ENCODE peak calls at places on chromosomes 13 and 19, in six cellular contexts. S is AG09309, D is mucosa of descending colon, U is heart right ventricle, I is fibroblast of villous mesenchyme, F is pancreas. H is an unnamed sample.

GRCh38 chr13:76992548-76993001 is 694 bp downstream of the CLN5 start:
- DNase-seq in S (no peak), D (peak; percentile 65), U (peak; percentile 16), I (peak; percentile 25), F (peak; percentile 29), H (peak; percentile 27)

GRCh38 chr13:114109646-114110045 is 22.8 kb downstream of the RASA3 start:
- DNase-seq in S (no peak), D (peak; percentile 62), U (no peak), I (peak; percentile 55), F (peak; percentile 41), H (no peak)

GRCh38 chr19:51016798-51017683 is 2.5 kb downstream of the KLK10 start:
- DNase-seq in S (no peak), D (peak; percentile 69), U (peak; percentile 23), I (peak; percentile 8), F (peak; percentile 44), H (peak; percentile 57)

GRCh38 chr19:13681509-13681908 is 82.8 kb upstream of the MRI1 start:
- DNase-seq in S (peak; percentile 8), D (no peak), U (no peak), I (no peak), F (no peak), H (no peak)

GRCh38 chr19:14502334-14503092 is 6.6 kb upstream of the GIPC1 start:
- DNase-seq in S (no peak), D (no peak), U (no peak), I (peak; percentile 44), F (no peak), H (peak; percentile 43)

GRCh38 chr19:49450405-49450804 is 1.2 kb downstream of the PIH1D1 start:
- DNase-seq in S (no peak), D (no peak), U (no peak), I (no peak), F (no peak), H (no peak)

GRCh38 chr13:77898097-77898496 is 20.5 kb downstream of the EDNRB start:
- DNase-seq in S (no peak), D (no peak), U (no peak), I (peak; percentile 64), F (no peak), H (peak; percentile 78)

GRCh38 chr19:51471527-51471926 is 6.8 kb upstream of the CEACAM18 start:
- DNase-seq in S (no peak), D (no peak), U (no peak), I (no peak), F (no peak), H (peak; percentile 7)

GRCh38 chr19:30453768-30454167 is 81.6 kb downstream of the ZNF536 start:
- DNase-seq in S (no peak), D (no peak), U (no peak), I (no peak), F (no peak), H (no peak)

GRCh38 chr19:15479391-15480345 is at the start of gene PGLYRP2:
- DNase-seq in S (no peak), D (no peak), U (no peak), I (no peak), F (no peak), H (peak; percentile 14)

GRCh38 chr13:30895773-30896172 is 10.3 kb upstream of the MEDAG start:
- DNase-seq in S (peak; percentile 74), D (no peak), U (no peak), I (peak; percentile 92), F (no peak), H (peak; percentile 97)

GRCh38 chr13:87393358-87393757 is 277.8 kb upstream of the SLITRK5 start:
- DNase-seq in S (no peak), D (no peak), U (no peak), I (no peak), F (no peak), H (no peak)

GRCh38 chr13:50124536-50125305 is 109.5 kb downstream of the KCNRG start:
- DNase-seq in S (no peak), D (peak; percentile 99), U (peak; percentile 97), I (peak; percentile 63), F (peak; percentile 98), H (peak; percentile 57)

GRCh38 chr19:14432817-14433453 is at the start of gene PKN1:
- DNase-seq in S (no peak), D (peak; percentile 70), U (peak; percentile 68), I (peak; percentile 23), F (peak; percentile 75), H (peak; percentile 28)

GRCh38 chr13:23673354-23673753 is 103.1 kb downstream of the TNFRSF19 start:
- DNase-seq in S (peak; percentile 82), D (no peak), U (peak; percentile 49), I (peak; percentile 87), F (no peak), H (peak; percentile 84)

GRCh38 chr13:42369071-42369795 is 97.3 kb downstream of the AKAP11 start:
- DNase-seq in S (no peak), D (no peak), U (no peak), I (no peak), F (no peak), H (no peak)

GRCh38 chr13:42370229-42370628 is 98.3 kb downstream of the AKAP11 start:
- DNase-seq in S (no peak), D (no peak), U (no peak), I (no peak), F (no peak), H (no peak)

GRCh38 chr13:42364613-42365000 is 92.7 kb downstream of the AKAP11 start:
- DNase-seq in S (no peak), D (no peak), U (no peak), I (no peak), F (no peak), H (peak; percentile 6)

GRCh38 chr13:42363941-42364612 is 92.1 kb downstream of the AKAP11 start:
- DNase-seq in S (no peak), D (no peak), U (no peak), I (peak; percentile 12), F (no peak), H (peak; percentile 40)

GRCh38 chr13:42367836-42368235 is 95.9 kb downstream of the AKAP11 start:
- DNase-seq in S (no peak), D (no peak), U (no peak), I (peak; percentile 74), F (no peak), H (peak; percentile 13)
- H3K4me3 ChIP-seq in S (no peak overlapping the region), D (no peak overlapping the region), U (no peak overlapping the region), I (no peak overlapping the region), F (no peak overlapping the region), H (no peak overlapping the region)

DNA sequence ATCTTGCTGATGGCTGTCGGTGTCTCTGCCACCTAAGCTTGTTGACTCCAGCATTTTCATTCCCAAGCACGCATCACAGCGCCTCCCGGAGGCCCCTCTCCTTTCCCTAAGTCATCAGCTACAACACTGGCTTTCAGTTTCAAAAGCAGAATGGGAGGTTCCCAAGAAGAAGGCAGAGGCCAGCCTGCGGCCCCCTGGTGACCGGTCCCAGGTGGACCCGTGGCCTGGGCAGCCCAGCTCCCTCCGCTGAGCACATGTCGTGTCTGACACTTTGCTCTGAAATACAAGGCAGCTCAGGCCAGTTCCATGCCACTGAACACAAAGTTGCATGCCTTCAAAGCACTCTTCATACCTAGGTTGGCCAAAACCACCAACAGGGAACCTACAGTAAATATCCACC is 8.5 kb downstream of the MLLT1 start:
- DNase-seq in S (no peak), D (no peak), U (no peak), I (peak; percentile 74), F (no peak), H (peak; percentile 64)
- TF ChIP-seq CTCF in S (peak; percentile 41), D (no peak), U (peak; percentile 25), I (peak; percentile 46), F (no peak), H (peak; percentile 38)

GRCh38 chr13:48542581-48543341 is 9.9 kb upstream of the RCBTB2 start:
- DNase-seq in S (no peak), D (peak; percentile 43), U (peak; percentile 70), I (peak; percentile 19), F (peak; percentile 33), H (peak; percentile 52)
- H3K4me3 ChIP-seq in S (no peak overlapping the region), D (no peak overlapping the region), U (peak overlapping the region; percentile 12), I (no peak overlapping the region), F (peak overlapping the region; percentile 2), H (no peak overlapping the region)

DNA sequence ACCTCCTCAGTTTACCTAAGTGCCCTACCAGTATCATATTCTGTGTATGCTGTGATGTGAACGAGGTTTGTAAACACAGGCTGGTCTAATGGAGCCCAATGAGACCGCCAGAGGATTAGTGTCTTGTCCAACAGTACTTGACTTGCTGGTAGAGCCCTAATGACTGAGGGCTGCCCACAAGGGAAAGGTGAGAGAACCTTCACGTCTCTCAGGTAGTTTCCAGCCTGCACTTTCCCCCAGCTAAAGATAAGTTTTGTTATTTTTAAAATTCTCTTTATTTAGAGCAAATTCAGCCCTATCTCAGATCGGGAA is 498 bp upstream of the RBM26 start:
- DNase-seq in S (no peak), D (no peak), U (no peak), I (no peak), F (no peak), H (no peak)
- TF ChIP-seq CTCF in S (no peak), D (no peak), U (no peak), I (no peak), F (no peak), H (no peak)

GRCh38 chr19:18420931-18421330 is 1.7 kb downstream of the SSBP4 start:
- DNase-seq in S (no peak), D (peak; percentile 56), U (no peak), I (no peak), F (no peak), H (no peak)
- H3K4me3 ChIP-seq in S (peak overlapping the region; percentile 76), D (no peak overlapping the region), U (peak overlapping the region; percentile 81), I (peak overlapping the region; percentile 74), F (peak overlapping the region; percentile 68), H (peak overlapping the region; percentile 75)